ENCODE peak calls at places on chromosomes 5 and 9, in five cellular contexts. One of them, this sample, is unnamed.

GRCh38 chr9:136014147-136014927 is 53.2 kb upstream of the UBAC1 start:
- DNase-seq in prostate gland: no peak
- DNase-seq in NT2/D1: no peak
- DNase-seq in pancreas: no peak
- DNase-seq in GM12878: no peak
- DNase-seq in this sample: no peak

GRCh38 chr9:27485158-27485557 is 38.9 kb upstream of the IFNK start:
- DNase-seq in prostate gland: no peak
- DNase-seq in GM12878: peak
- DNase-seq in NT2/D1: no peak
- DNase-seq in pancreas: no peak
- DNase-seq in this sample: peak

GRCh38 chr5:110104048-110104725 is 414.5 kb downstream of the MAN2A1 start:
- DNase-seq in NT2/D1: no peak
- DNase-seq in prostate gland: no peak
- DNase-seq in pancreas: no peak
- DNase-seq in GM12878: no peak
- DNase-seq in this sample: no peak

GRCh38 chr9:93231121-93231694 is 47.3 kb downstream of the WNK2 start:
- DNase-seq in NT2/D1: no peak
- DNase-seq in prostate gland: peak
- DNase-seq in pancreas: peak
- DNase-seq in GM12878: no peak
- DNase-seq in this sample: no peak

GRCh38 chr5:150781706-150782614 is 3.4 kb downstream of the SMIM3 start:
- DNase-seq in prostate gland: peak
- DNase-seq in NT2/D1: no peak
- DNase-seq in pancreas: no peak
- DNase-seq in GM12878: no peak
- DNase-seq in this sample: no peak

GRCh38 chr5:116032094-116032517 is at the start of gene ARL14EPL:
- DNase-seq in pancreas: no peak
- DNase-seq in NT2/D1: peak
- DNase-seq in prostate gland: no peak
- DNase-seq in GM12878: no peak
- DNase-seq in this sample: peak

GRCh38 chr5:9059920-9060691 is 485.8 kb downstream of the SEMA5A start:
- DNase-seq in prostate gland: peak
- DNase-seq in pancreas: no peak
- DNase-seq in NT2/D1: no peak
- DNase-seq in GM12878: no peak
- DNase-seq in this sample: no peak

GRCh38 chr5:124742521-124742920 is 3.9 kb downstream of the ZNF608 start:
- DNase-seq in prostate gland: no peak
- DNase-seq in pancreas: no peak
- DNase-seq in NT2/D1: no peak
- DNase-seq in GM12878: no peak
- DNase-seq in this sample: no peak

GRCh38 chr5:71946631-71947030 is 160.6 kb upstream of the MAP1B start:
- DNase-seq in pancreas: no peak
- DNase-seq in NT2/D1: no peak
- DNase-seq in GM12878: no peak
- DNase-seq in prostate gland: no peak
- DNase-seq in this sample: no peak

GRCh38 chr9:131693651-131694597 is 46.0 kb downstream of the RAPGEF1 start:
- DNase-seq in pancreas: no peak
- DNase-seq in GM12878: no peak
- DNase-seq in prostate gland: no peak
- DNase-seq in NT2/D1: no peak
- DNase-seq in this sample: no peak

GRCh38 chr5:124704594-124705284 is 41.7 kb downstream of the ZNF608 start:
- DNase-seq in pancreas: no peak
- DNase-seq in prostate gland: no peak
- DNase-seq in NT2/D1: no peak
- DNase-seq in GM12878: peak
- DNase-seq in this sample: peak

GRCh38 chr9:114902773-114903589 is 27.4 kb downstream of the TNFSF8 start:
- DNase-seq in GM12878: no peak
- DNase-seq in NT2/D1: no peak
- DNase-seq in prostate gland: no peak
- DNase-seq in pancreas: no peak
- DNase-seq in this sample: no peak

GRCh38 chr5:16554110-16554509 is 62.7 kb downstream of the RETREG1 start:
- DNase-seq in NT2/D1: no peak
- DNase-seq in pancreas: no peak
- DNase-seq in prostate gland: no peak
- DNase-seq in GM12878: no peak
- DNase-seq in this sample: no peak

GRCh38 chr5:16561660-16562059 is 55.1 kb downstream of the RETREG1 start:
- DNase-seq in pancreas: no peak
- DNase-seq in NT2/D1: no peak
- DNase-seq in GM12878: no peak
- DNase-seq in prostate gland: no peak
- DNase-seq in this sample: no peak

GRCh38 chr5:16558984-16559629 is 57.7 kb downstream of the RETREG1 start:
- DNase-seq in GM12878: no peak
- DNase-seq in pancreas: no peak
- DNase-seq in NT2/D1: no peak
- DNase-seq in prostate gland: no peak
- DNase-seq in this sample: no peak

GRCh38 chr5:16552666-16553343 is 64.0 kb downstream of the RETREG1 start:
- DNase-seq in NT2/D1: peak
- DNase-seq in prostate gland: peak
- DNase-seq in GM12878: no peak
- DNase-seq in pancreas: peak
- DNase-seq in this sample: no peak

GRCh38 chr5:16557477-16557876 is 59.3 kb downstream of the RETREG1 start:
- DNase-seq in pancreas: no peak
- DNase-seq in NT2/D1: no peak
- DNase-seq in GM12878: no peak
- DNase-seq in prostate gland: no peak
- DNase-seq in this sample: no peak
- H3K4me3 ChIP-seq in pancreas: no peak
- H3K4me3 ChIP-seq in NT2/D1: no peak
- H3K4me3 ChIP-seq in GM12878: no peak
- H3K4me3 ChIP-seq in prostate gland: no peak
- H3K4me3 ChIP-seq in this sample: no peak

DNA sequence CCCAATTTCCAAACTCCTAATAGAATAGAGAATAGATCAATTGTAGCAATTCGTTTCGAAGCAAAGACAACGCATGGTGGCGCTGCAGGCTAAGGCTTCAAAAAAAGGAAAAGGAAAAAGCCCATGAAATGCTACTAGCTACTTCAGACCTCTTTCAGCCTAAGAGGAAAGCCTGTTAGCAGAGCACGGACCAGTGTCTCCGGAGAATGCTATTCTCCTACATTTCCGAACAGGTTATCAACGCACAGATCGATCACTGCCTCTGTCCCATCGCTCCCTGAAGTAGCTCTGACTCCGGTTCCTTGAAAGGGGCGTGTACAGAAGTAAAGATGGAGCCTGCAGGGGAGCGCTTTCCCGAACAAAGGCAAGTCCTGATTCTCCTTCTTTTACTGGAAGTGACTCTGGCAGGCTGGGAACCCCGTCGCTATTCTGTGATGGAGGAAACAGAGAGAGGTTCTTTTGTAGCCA is at the start of gene PCDHB15:
- DNase-seq in pancreas: no peak
- DNase-seq in GM12878: no peak
- DNase-seq in prostate gland: no peak
- DNase-seq in NT2/D1: no peak
- DNase-seq in this sample: no peak
- H3K4me3 ChIP-seq in pancreas: no peak
- H3K4me3 ChIP-seq in GM12878: no peak
- H3K4me3 ChIP-seq in prostate gland: no peak
- H3K4me3 ChIP-seq in NT2/D1: peak
- H3K4me3 ChIP-seq in this sample: no peak

GRCh38 chr5:119322312-119322947 is 33.4 kb upstream of the TNFAIP8 start:
- DNase-seq in GM12878: no peak
- DNase-seq in NT2/D1: no peak
- DNase-seq in prostate gland: no peak
- DNase-seq in pancreas: no peak
- DNase-seq in this sample: no peak

GRCh38 chr5:119327018-119327417 is 28.8 kb upstream of the TNFAIP8 start:
- DNase-seq in prostate gland: no peak
- DNase-seq in NT2/D1: no peak
- DNase-seq in GM12878: no peak
- DNase-seq in pancreas: no peak
- DNase-seq in this sample: no peak

GRCh38 chr5:119323630-119324000 is 32.2 kb upstream of the TNFAIP8 start:
- DNase-seq in pancreas: no peak
- DNase-seq in NT2/D1: no peak
- DNase-seq in prostate gland: peak
- DNase-seq in GM12878: no peak
- DNase-seq in this sample: no peak

GRCh38 chr5:119322948-119323629 is 32.7 kb upstream of the TNFAIP8 start:
- DNase-seq in pancreas: no peak
- DNase-seq in NT2/D1: no peak
- DNase-seq in GM12878: no peak
- DNase-seq in prostate gland: no peak
- DNase-seq in this sample: no peak

GRCh38 chr5:119324842-119325241 is 31.0 kb upstream of the TNFAIP8 start:
- DNase-seq in pancreas: no peak
- DNase-seq in NT2/D1: no peak
- DNase-seq in GM12878: no peak
- DNase-seq in prostate gland: no peak
- DNase-seq in this sample: no peak
- H3K4me3 ChIP-seq in pancreas: no peak
- H3K4me3 ChIP-seq in NT2/D1: no peak
- H3K4me3 ChIP-seq in GM12878: no peak
- H3K4me3 ChIP-seq in prostate gland: no peak
- H3K4me3 ChIP-seq in this sample: no peak

DNA sequence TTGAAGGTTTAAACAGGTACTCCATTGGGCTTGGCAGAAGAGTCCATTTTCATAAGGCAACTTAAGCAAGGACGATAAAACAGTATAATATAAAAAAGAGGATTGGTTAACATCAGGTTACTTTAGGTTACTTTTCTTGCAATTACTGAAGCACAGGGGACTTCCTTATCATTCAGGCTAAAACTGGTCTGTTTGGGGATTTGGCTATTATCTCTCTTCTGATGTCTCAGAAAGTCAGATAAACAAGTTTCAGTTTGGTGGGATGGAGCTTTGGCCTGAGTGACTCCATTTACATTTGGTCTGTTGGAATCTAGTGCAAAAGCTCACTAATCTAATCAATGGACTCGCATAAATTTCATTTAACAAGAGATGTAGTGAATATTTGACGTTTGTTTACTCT is 8.0 kb downstream of the GAPT start:
- DNase-seq in GM12878: no peak
- DNase-seq in prostate gland: no peak
- DNase-seq in pancreas: no peak
- DNase-seq in NT2/D1: no peak
- DNase-seq in this sample: no peak
- H3K4me3 ChIP-seq in GM12878: no peak
- H3K4me3 ChIP-seq in prostate gland: no peak
- H3K4me3 ChIP-seq in pancreas: no peak
- H3K4me3 ChIP-seq in NT2/D1: no peak
- H3K4me3 ChIP-seq in this sample: no peak

GRCh38 chr9:112012026-112012902 is 115.7 kb downstream of the UGCG start:
- DNase-seq in prostate gland: peak
- DNase-seq in pancreas: peak
- DNase-seq in GM12878: peak
- DNase-seq in NT2/D1: no peak
- DNase-seq in this sample: peak

GRCh38 chr9:112009656-112010055 is 113.0 kb downstream of the UGCG start:
- DNase-seq in prostate gland: no peak
- DNase-seq in NT2/D1: no peak
- DNase-seq in pancreas: no peak
- DNase-seq in GM12878: no peak
- DNase-seq in this sample: no peak

GRCh38 chr9:112013261-112013660 is 116.6 kb downstream of the UGCG start:
- DNase-seq in prostate gland: no peak
- DNase-seq in GM12878: no peak
- DNase-seq in pancreas: no peak
- DNase-seq in NT2/D1: no peak
- DNase-seq in this sample: no peak

GRCh38 chr9:112011051-112011620 is 114.5 kb downstream of the UGCG start:
- DNase-seq in GM12878: no peak
- DNase-seq in NT2/D1: no peak
- DNase-seq in prostate gland: no peak
- DNase-seq in pancreas: no peak
- DNase-seq in this sample: no peak

DNA sequence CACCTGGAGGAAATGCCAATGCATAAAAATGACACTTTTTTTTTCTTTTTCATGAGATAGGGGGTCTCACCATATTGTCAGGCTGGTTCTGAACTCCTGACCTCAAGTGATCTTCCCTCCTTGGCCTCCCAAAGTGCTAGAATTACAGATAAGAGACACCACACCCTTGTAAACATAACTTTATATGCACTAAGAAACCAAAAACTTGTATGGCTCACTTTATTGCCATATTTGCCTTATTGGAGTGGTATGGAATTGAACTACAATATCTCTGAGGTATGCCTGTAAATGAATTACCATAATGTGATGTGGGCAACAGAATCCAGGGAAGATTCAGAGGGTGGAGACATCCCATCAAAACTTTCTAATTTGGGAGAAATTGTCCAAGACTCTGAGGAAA is 113.9 kb downstream of the UGCG start:
- DNase-seq in pancreas: no peak
- DNase-seq in NT2/D1: no peak
- DNase-seq in prostate gland: no peak
- DNase-seq in GM12878: no peak
- DNase-seq in this sample: no peak
- H3K4me3 ChIP-seq in pancreas: no peak
- H3K4me3 ChIP-seq in NT2/D1: no peak
- H3K4me3 ChIP-seq in prostate gland: no peak
- H3K4me3 ChIP-seq in GM12878: no peak
- H3K4me3 ChIP-seq in this sample: no peak

DNA sequence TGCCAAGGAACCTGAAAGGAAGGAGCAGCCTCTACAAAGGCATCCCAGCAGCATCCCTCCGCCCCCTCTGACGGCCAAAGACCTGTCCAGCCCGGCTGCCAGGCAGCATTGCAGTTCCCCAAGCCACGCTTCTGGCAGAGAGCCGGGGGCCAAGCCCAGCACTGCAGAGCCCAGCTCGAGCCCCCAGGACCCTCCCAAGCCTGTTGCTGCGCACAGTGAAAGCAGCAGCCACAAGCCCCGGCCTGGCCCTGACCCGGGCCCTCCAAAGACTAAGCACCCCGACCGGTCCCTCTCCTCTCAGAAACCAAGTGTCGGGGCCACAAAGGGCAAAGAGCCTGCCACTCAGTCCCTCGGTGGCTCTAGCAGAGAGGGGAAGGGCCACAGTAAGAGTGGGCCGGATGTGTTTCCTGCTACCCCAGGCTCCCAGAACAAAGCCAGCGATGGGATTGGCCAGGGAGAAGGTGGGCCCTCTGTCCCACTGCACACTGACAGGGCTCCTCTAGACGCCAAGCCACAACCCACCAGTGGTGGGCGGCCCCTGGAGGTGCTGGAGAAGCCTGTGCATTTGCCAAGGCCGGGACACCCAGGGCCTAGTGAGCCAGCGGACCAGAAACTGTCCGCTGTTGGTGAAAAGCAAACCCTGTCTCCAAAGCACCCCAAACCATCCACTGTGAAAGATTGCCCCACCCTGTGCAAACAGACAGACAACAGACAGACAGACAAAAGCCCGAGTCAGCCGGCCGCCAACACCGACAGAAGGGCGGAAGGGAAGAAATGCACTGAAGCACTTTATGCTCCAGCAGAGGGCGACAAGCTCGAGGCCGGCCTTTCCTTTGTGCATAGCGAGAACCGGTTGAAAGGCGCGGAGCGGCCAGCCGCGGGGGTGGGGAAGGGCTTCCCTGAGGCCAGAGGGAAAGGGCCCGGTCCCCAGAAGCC is 30.8 kb downstream of the CD180 start:
- DNase-seq in NT2/D1: peak
- DNase-seq in GM12878: no peak
- DNase-seq in pancreas: peak
- DNase-seq in prostate gland: peak
- DNase-seq in this sample: peak
- H3K4me3 ChIP-seq in NT2/D1: peak
- H3K4me3 ChIP-seq in GM12878: no peak
- H3K4me3 ChIP-seq in pancreas: no peak
- H3K4me3 ChIP-seq in prostate gland: peak
- H3K4me3 ChIP-seq in this sample: peak

This sample was measured in GM12864.